ENCODE peak calls at places on chromosomes 7 and 10, in seven cellular contexts. J is A549, G is heart right ventricle, B is fibroblast of lung, V is H9, L is adrenal gland, T is Panc1. R is an unnamed sample. For H3K9me3, the result is how much of the 10 kb centered on the place peaks cover.

GRCh38 chr7:159040146-159040545 is 104.5 kb downstream of the VIPR2 start:
- DNase-seq in L (no peak), T (no peak), G (no peak), B (no peak), J (no peak), V (no peak), R (no peak)

GRCh38 chr10:15262036-15262713 is 93.7 kb upstream of the NMT2 start:
- DNase-seq in V (no peak), G (peak), L (peak), T (no peak), B (peak), J (peak), R (no peak)

GRCh38 chr10:132368881-132369635 is 27.9 kb upstream of the PWWP2B start:
- DNase-seq in L (no peak), B (no peak), T (no peak), G (no peak), V (no peak), J (no peak), R (no peak)

GRCh38 chr10:74994714-74995308 is 116.6 kb upstream of the SAMD8 start:
- DNase-seq in L (no peak), T (no peak), V (no peak), B (peak), J (no peak), G (no peak), R (no peak)

GRCh38 chr10:17112566-17112965 is 17.0 kb downstream of the CUBN start:
- DNase-seq in L (no peak), G (no peak), J (no peak), B (no peak), T (no peak), V (no peak), R (no peak)

GRCh38 chr7:130959743-130960207 is 225.8 kb upstream of the KLF14 start:
- DNase-seq in B (peak), L (no peak), J (peak), V (no peak), T (no peak), G (no peak), R (no peak)

GRCh38 chr10:69641261-69641980 is 11.4 kb downstream of the FAM241B start:
- DNase-seq in B (no peak), L (peak), J (no peak), T (no peak), V (no peak), G (no peak), R (no peak)

GRCh38 chr10:34081347-34081743 is 733.8 kb downstream of the PARD3 start:
- DNase-seq in V (no peak), L (peak), G (no peak), T (no peak), J (no peak), B (no peak), R (no peak)

GRCh38 chr7:44158060-44158872 is 17.1 kb upstream of the MYL7 start:
- DNase-seq in T (no peak), V (no peak), L (no peak), J (no peak), B (no peak), G (no peak), R (peak)

GRCh38 chr10:97612386-97612785 is 20.9 kb downstream of the MORN4 start:
- DNase-seq in J (peak), V (peak), B (peak), L (peak), G (peak), T (no peak), R (no peak)

GRCh38 chr10:69968830-69969229 is 83.8 kb upstream of the MACROH2A2 start:
- DNase-seq in G (no peak), B (peak), J (peak), L (no peak), V (no peak), T (no peak), R (no peak)

GRCh38 chr7:92464515-92464914 is 13.2 kb downstream of the ERVW-1 start:
- DNase-seq in L (no peak), G (no peak), V (no peak), J (no peak), B (no peak), T (no peak), R (no peak)

GRCh38 chr10:14365231-14365744 is 34.6 kb upstream of the FRMD4A start:
- DNase-seq in T (no peak), L (no peak), G (no peak), B (no peak), V (no peak), J (no peak), R (no peak)

GRCh38 chr10:665579-666091 is 23.8 kb downstream of the DIP2C start:
- DNase-seq in T (peak), J (no peak), G (peak), B (peak), V (no peak), L (peak), R (peak)

GRCh38 chr10:110706690-110707098 is 62.6 kb downstream of the RBM20 start:
- DNase-seq in G (no peak), T (no peak), L (no peak), B (peak), J (no peak), V (no peak), R (no peak)

GRCh38 chr10:128018704-128019103 is 107.5 kb downstream of the MKI67 start:
- DNase-seq in B (no peak), G (no peak), T (no peak), V (no peak), L (no peak), J (no peak), R (no peak)

GRCh38 chr10:132766291-132766690 is 19.7 kb downstream of the NKX6-2 start:
- DNase-seq in V (no peak), J (no peak), L (no peak), G (no peak), T (no peak), B (no peak), R (no peak)

GRCh38 chr10:71429929-71430328 is 33.2 kb downstream of the CDH23 start:
- DNase-seq in T (no peak), J (no peak), B (no peak), G (no peak), V (peak), L (no peak), R (no peak)

GRCh38 chr7:107857541-107857912 is 33.5 kb upstream of the DLD start:
- DNase-seq in B (peak), J (no peak), V (no peak), G (no peak), L (peak), T (no peak), R (peak)

GRCh38 chr10:22676435-22676834 is 37.9 kb downstream of the PIP4K2A start:
- DNase-seq in L (no peak), V (no peak), T (no peak), B (no peak), G (no peak), J (no peak), R (no peak)

GRCh38 chr10:107971411-107971810 is 806.9 kb upstream of the SORCS1 start:
- DNase-seq in V (no peak), J (no peak), B (peak), L (no peak), G (no peak), T (no peak), R (no peak)

DNA sequence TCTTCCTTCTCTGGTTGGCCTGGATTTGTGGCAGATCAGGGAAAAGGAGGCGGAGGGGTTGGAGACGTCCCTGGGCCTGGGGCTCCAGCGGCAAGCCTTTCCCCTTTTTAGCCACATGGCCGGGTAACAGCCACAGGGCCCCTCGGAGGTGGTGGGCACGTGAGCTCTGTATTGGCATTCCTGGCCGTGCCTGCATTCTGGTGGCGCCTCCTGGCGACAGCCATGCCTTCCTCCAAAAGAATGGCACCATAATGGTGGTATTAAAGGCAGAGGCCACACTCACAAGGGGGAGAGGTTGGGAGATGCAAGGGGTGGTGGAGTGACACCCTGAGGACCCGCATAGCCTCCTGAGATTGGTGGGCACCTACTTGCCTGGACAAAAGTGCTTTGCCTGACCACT is 3.0 kb upstream of the AQP1 start:
- DNase-seq in G (no peak), B (no peak), J (no peak), T (no peak), V (peak), L (no peak), R (no peak)
- TF ChIP-seq CTCF in G (no peak), B (no peak), J (no peak), T (no peak), V (peak), L (no peak), R (no peak)

GRCh38 chr10:99534456-99534938 is 1.8 kb downstream of the NKX2-3 start:
- DNase-seq in J (no peak), V (no peak), L (no peak), B (no peak), T (no peak), G (no peak), R (no peak)

GRCh38 chr10:99533496-99534455 is 1.0 kb downstream of the NKX2-3 start:
- DNase-seq in T (no peak), V (peak), J (no peak), L (no peak), B (no peak), G (no peak), R (no peak)

GRCh38 chr10:99536400-99537254 is 3.9 kb downstream of the NKX2-3 start:
- DNase-seq in V (peak), B (no peak), T (no peak), J (no peak), L (no peak), G (no peak), R (no peak)

GRCh38 chr10:99535764-99536399 is 3.1 kb downstream of the NKX2-3 start:
- DNase-seq in V (peak), G (no peak), B (no peak), J (no peak), T (no peak), L (no peak), R (no peak)

DNA sequence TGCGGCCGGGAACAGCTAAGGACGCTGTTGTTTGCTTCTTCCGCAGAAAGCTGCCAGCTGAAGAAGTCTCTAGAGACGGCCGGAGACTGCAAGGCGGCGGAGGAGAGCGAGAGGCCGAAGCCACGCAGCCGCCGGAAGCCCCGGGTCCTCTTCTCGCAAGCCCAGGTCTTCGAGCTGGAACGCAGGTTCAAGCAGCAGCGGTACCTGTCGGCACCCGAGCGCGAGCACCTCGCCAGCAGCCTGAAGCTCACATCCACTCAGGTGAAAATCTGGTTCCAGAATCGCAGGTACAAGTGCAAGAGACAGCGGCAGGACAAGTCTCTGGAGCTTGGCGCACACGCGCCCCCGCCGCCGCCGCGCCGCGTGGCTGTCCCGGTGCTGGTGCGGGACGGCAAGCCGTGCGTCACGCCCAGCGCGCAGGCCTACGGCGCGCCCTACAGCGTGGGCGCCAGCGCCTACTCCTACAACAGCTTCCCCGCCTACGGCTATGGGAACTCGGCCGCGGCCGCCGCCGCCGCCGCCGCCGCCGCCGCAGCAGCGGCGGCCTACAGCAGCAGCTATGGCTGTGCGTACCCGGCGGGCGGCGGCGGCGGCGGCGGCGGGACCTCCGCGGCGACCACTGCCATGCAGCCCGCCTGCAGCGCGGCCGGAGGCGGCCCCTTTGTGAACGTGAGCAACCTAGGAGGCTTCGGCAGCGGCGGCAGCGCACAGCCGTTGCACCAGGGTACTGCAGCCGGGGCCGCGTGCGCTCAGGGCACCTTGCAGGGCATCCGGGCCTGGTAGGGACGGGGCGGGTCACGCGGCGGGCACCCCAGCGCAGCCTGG is 2.4 kb downstream of the NKX2-3 start:
- DNase-seq in T (no peak), V (peak), B (no peak), G (no peak), J (peak), L (no peak), R (no peak)
- H3K27ac ChIP-seq in T (no peak), V (no peak), B (no peak), G (no peak), J (peak), L (no peak), R (no peak)

GRCh38 chr10:37960738-37961137 is 15.7 kb downstream of the ZNF25 start:
- DNase-seq in G (no peak), B (no peak), T (no peak), J (no peak), V (no peak), L (no peak), R (no peak)

GRCh38 chr10:37952051-37952815 is 24.2 kb downstream of the ZNF25 start:
- DNase-seq in J (no peak), L (no peak), B (no peak), V (no peak), T (no peak), G (no peak), R (no peak)

GRCh38 chr10:37952926-37953325 is 23.5 kb downstream of the ZNF25 start:
- DNase-seq in B (no peak), V (no peak), G (no peak), J (no peak), L (no peak), T (no peak), R (no peak)

GRCh38 chr10:37957841-37958240 is 18.6 kb downstream of the ZNF25 start:
- DNase-seq in B (no peak), G (no peak), T (no peak), J (no peak), V (no peak), L (no peak), R (no peak)
- H3K9me3 ChIP-seq in B (under half), G (under half), T (under half), J (under half), V (under half), L (under half), R (under half)

GRCh38 chr7:151342811-151343210 is 1.2 kb downstream of the NUB1 start:
- DNase-seq in B (no peak), G (no peak), J (no peak), T (no peak), V (no peak), L (peak), R (no peak)
- TF ChIP-seq CTCF in B (no peak), G (no peak), J (no peak), T (no peak), V (no peak), L (peak), R (no peak)

R was measured in pancreas.